ENCODE peak calls at places on chromosomes 1 and 21, in six cellular contexts. E, P, W, J, O and F are unnamed samples.

GRCh38 chr1:207152792-207153434 is 48.9 kb downstream of the C4BPA start:
- DNase-seq in O (no peak), J (no peak), E (no peak), P (no peak), W (no peak), F (no peak)

GRCh38 chr1:229879746-229880145 is 187.3 kb upstream of the GALNT2 start:
- DNase-seq in P (no peak), O (no peak), W (no peak), J (no peak), E (no peak), F (no peak)

GRCh38 chr1:212205843-212206242 is 79.4 kb upstream of the PPP2R5A start:
- DNase-seq in P (no peak), E (no peak), J (peak; percentile 75), W (no peak), O (peak; percentile 50), F (peak; percentile 45)

GRCh38 chr1:8764301-8764937 is 53.0 kb downstream of the RERE start:
- DNase-seq in J (no peak), O (no peak), E (no peak), P (no peak), W (no peak), F (peak; percentile 33)

GRCh38 chr1:44553771-44554170 is 120.5 kb downstream of the TMEM53 start:
- DNase-seq in P (no peak), E (no peak), W (no peak), J (peak; percentile 39), O (peak; percentile 23), F (no peak)

GRCh38 chr1:78375996-78376395 is 114.8 kb upstream of the PTGFR start:
- DNase-seq in W (no peak), O (peak; percentile 81), E (no peak), J (peak; percentile 79), P (peak; percentile 21), F (no peak)

GRCh38 chr1:65459397-65459768 is 38.9 kb downstream of the LEPR start:
- DNase-seq in W (no peak), P (peak; percentile 42), E (no peak), O (peak; percentile 39), J (peak; percentile 54), F (peak; percentile 40)

GRCh38 chr1:93871356-93871755 is 7.7 kb downstream of the DNTTIP2 start:
- DNase-seq in P (no peak), O (no peak), E (no peak), W (no peak), J (no peak), F (no peak)

GRCh38 chr1:89929467-89930063 is 65.3 kb upstream of the ZNF326 start:
- DNase-seq in W (no peak), E (no peak), O (no peak), P (no peak), J (no peak), F (no peak)

GRCh38 chr1:172654535-172654934 is 4.4 kb upstream of the FASLG start:
- DNase-seq in P (peak; percentile 49), J (peak; percentile 83), E (no peak), W (no peak), O (peak; percentile 78), F (no peak)

GRCh38 chr1:64038119-64038518 is 165.3 kb upstream of the UBE2U start:
- DNase-seq in O (peak; percentile 18), E (no peak), J (peak; percentile 56), P (no peak), W (no peak), F (no peak)

GRCh38 chr1:15090373-15090772 is 63.2 kb upstream of the TMEM51 start:
- DNase-seq in W (peak; percentile 91), O (no peak), E (no peak), J (no peak), P (no peak), F (no peak)

GRCh38 chr1:15145327-15145726 is 8.2 kb upstream of the TMEM51 start:
- DNase-seq in P (no peak), O (no peak), E (no peak), J (no peak), W (no peak), F (no peak)

GRCh38 chr1:92968138-92969032 is 7.1 kb upstream of the DIPK1A start:
- DNase-seq in J (no peak), E (no peak), W (no peak), P (peak; percentile 9), O (no peak), F (peak; percentile 45)

GRCh38 chr1:15680614-15681345 is 3.3 kb upstream of the PLEKHM2 start:
- DNase-seq in P (peak; percentile 96), E (no peak), O (peak; percentile 77), J (peak; percentile 98), W (no peak), F (no peak)

GRCh38 chr1:221822591-221822990 is 80.7 kb upstream of the DUSP10 start:
- DNase-seq in J (no peak), O (no peak), W (no peak), E (no peak), P (no peak), F (no peak)

GRCh38 chr1:44605904-44606615 is 68.2 kb downstream of the TMEM53 start:
- DNase-seq in P (no peak), E (no peak), O (no peak), J (peak; percentile 66), W (peak; percentile 47), F (peak; percentile 44)

GRCh38 chr21:31075844-31076243 is 37.6 kb upstream of the KRTAP19-8 start:
- DNase-seq in W (no peak), P (no peak), E (no peak), J (no peak), O (no peak), F (no peak)

GRCh38 chr1:108107658-108108057 is 92.5 kb downstream of the SLC25A24 start:
- DNase-seq in P (no peak), O (peak; percentile 38), E (no peak), W (no peak), J (peak; percentile 78), F (peak; percentile 78)

GRCh38 chr1:43171312-43171875 is 696 bp downstream of the EBNA1BP2 start:
- DNase-seq in W (no peak), E (no peak), O (no peak), P (no peak), J (peak; percentile 3), F (no peak)

GRCh38 chr1:22618056-22618455 is 18.4 kb upstream of the C1QA start:
- DNase-seq in E (no peak), J (no peak), O (no peak), W (no peak), P (no peak), F (no peak)

GRCh38 chr1:7089485-7089884 is 304.2 kb downstream of the CAMTA1 start:
- DNase-seq in W (no peak), E (no peak), O (no peak), P (no peak), J (no peak), F (no peak)

GRCh38 chr1:1777950-1778826 is at the start of gene NADK:
- DNase-seq in E (peak; percentile 74), W (peak; percentile 94), P (peak; percentile 39), O (no peak), J (peak; percentile 39), F (peak; percentile 78)

GRCh38 chr1:87064981-87065380 is 150.5 kb downstream of the HS2ST1 start:
- DNase-seq in O (no peak), W (no peak), E (no peak), P (no peak), J (no peak), F (no peak)

GRCh38 chr1:64798857-64799256 is 54.0 kb downstream of the RAVER2 start:
- DNase-seq in P (no peak), O (no peak), J (no peak), W (no peak), E (no peak), F (no peak)

GRCh38 chr1:185477638-185478216 is 160.7 kb upstream of the IVNS1ABP start:
- DNase-seq in P (no peak), E (no peak), O (no peak), J (no peak), W (no peak), F (no peak)

GRCh38 chr1:232386294-232386693 is 243.6 kb downstream of the SIPA1L2 start:
- DNase-seq in P (no peak), J (no peak), E (no peak), O (no peak), W (no peak), F (no peak)

DNA sequence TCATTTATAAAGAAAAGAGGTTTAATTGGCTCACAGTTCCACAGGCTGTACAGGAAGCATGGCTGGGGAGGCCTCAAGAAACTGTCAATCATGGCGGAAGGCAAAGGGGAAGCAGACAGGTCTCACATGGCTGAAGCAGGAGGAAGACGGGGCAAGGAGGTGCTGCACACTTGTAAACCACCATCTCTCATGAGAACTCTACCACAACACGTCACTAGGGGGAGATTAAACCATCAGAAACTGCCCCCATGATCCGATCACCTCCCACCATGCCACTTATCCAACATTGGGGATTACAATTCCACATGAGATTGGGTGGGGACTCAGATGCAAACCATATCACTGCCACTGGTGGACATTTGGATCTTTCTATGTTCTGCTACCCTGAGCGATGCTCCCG is 351.4 kb downstream of the NPHP4 start:
- DNase-seq in E (no peak), J (no peak), W (no peak), O (no peak), P (no peak), F (peak; percentile 15)
- TF ChIP-seq CTCF in E (no peak), J (no peak), W (no peak), O (no peak), P (no peak), F (peak; percentile 34)

GRCh38 chr21:26946744-26947446 is 20.0 kb downstream of the ADAMTS5 start:
- DNase-seq in P (no peak), W (no peak), J (peak; percentile 8), O (no peak), E (no peak), F (no peak)

GRCh38 chr21:26949830-26950229 is 17.1 kb downstream of the ADAMTS5 start:
- DNase-seq in P (no peak), W (no peak), J (no peak), E (no peak), O (no peak), F (no peak)

GRCh38 chr21:26948194-26948593 is 18.7 kb downstream of the ADAMTS5 start:
- DNase-seq in P (no peak), O (peak; percentile 7), E (no peak), J (peak; percentile 79), W (no peak), F (no peak)

GRCh38 chr21:26943916-26944315 is 23.0 kb downstream of the ADAMTS5 start:
- DNase-seq in P (no peak), W (no peak), J (no peak), E (no peak), O (no peak), F (no peak)

GRCh38 chr21:26945916-26946315 is 21.0 kb downstream of the ADAMTS5 start:
- DNase-seq in O (peak; percentile 16), J (peak; percentile 65), W (no peak), E (no peak), P (no peak), F (no peak)
- H3K4me3 ChIP-seq in O (no peak overlapping the region), J (no peak overlapping the region), W (no peak overlapping the region), E (no peak overlapping the region), P (no peak overlapping the region), F (no peak overlapping the region)

GRCh38 chr21:36908260-36908908 is 58.1 kb downstream of the HLCS start:
- DNase-seq in E (no peak), P (peak; percentile 28), J (no peak), W (no peak), O (no peak), F (no peak)
- TF ChIP-seq CTCF in E (no peak), P (peak; percentile 28), J (no peak), W (no peak), O (peak; percentile 25), F (peak; percentile 21)

DNA sequence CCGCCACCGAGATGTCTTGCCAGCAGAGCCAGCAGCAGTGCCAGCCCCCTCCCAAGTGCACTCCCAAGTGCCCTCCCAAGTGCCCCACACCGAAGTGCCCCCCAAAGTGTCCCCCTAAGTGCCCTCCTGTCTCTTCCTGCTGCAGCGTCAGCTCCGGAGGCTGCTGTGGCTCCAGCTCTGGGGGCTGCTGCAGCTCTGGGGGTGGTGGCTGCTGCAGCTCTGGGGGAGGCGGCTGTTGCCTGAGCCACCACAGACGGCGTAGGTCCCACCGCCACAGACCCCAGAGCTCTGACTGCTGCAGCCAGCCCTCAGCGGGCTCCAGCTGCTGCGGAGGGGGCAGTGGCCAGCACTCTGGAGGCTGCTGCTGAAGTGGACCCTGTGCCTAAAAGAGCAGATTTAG is 1.4 kb downstream of the LCE1F start:
- DNase-seq in W (no peak), O (no peak), J (no peak), P (no peak), E (no peak), F (no peak)
- H3K4me3 ChIP-seq in W (no peak overlapping the region), O (no peak overlapping the region), J (no peak overlapping the region), P (no peak overlapping the region), E (no peak overlapping the region), F (no peak overlapping the region)